ENCODE peak calls at places on chromosomes 5 and 9, in ten cellular contexts. H, K, O, X, S, V, L, B, C and I are unnamed samples.

GRCh38 chr9:109254317-109254716 is 66.5 kb downstream of the EPB41L4B start:
- DNase-seq in H (no peak), K (no peak), O (no peak), X (peak), S (no peak), V (no peak), L (no peak), B (no peak), C (no peak), I (peak)

GRCh38 chr9:107487521-107488399 is 1.8 kb downstream of the KLF4 start:
- DNase-seq in H (no peak), K (peak), O (peak), X (peak), S (no peak), V (no peak), L (no peak), B (no peak), C (no peak), I (peak)

GRCh38 chr9:89661956-89662717 is 57.3 kb downstream of the GADD45G start:
- DNase-seq in H (no peak), K (peak), O (peak), X (peak), S (peak), V (no peak), L (no peak), B (peak), C (peak), I (peak)

GRCh38 chr9:110191616-110192015 is 16.3 kb downstream of the C9orf152 start:
- DNase-seq in H (no peak), K (no peak), O (no peak), X (no peak), S (no peak), V (no peak), L (no peak), B (no peak), C (no peak), I (no peak)

GRCh38 chr5:178106556-178107239 is 6.6 kb upstream of the N4BP3 start:
- DNase-seq in H (no peak), K (no peak), O (no peak), X (no peak), S (no peak), V (no peak), L (no peak), B (no peak), C (no peak), I (no peak)

GRCh38 chr5:53424691-53425597 is 55.5 kb upstream of the FST start:
- DNase-seq in H (no peak), K (no peak), O (no peak), X (peak), S (no peak), V (no peak), L (no peak), B (no peak), C (no peak), I (peak)

GRCh38 chr5:74647096-74647495 is 6.6 kb upstream of the ENC1 start:
- DNase-seq in H (no peak), K (no peak), O (no peak), X (no peak), S (no peak), V (no peak), L (no peak), B (peak), C (peak), I (no peak)

GRCh38 chr9:123453058-123453667 is 97.2 kb downstream of the CRB2 start:
- DNase-seq in H (no peak), K (no peak), O (no peak), X (no peak), S (no peak), V (no peak), L (no peak), B (no peak), C (no peak), I (no peak)

GRCh38 chr5:152592416-152592815 is 187.3 kb upstream of the NMUR2 start:
- DNase-seq in H (no peak), K (no peak), O (no peak), X (no peak), S (no peak), V (no peak), L (no peak), B (no peak), C (no peak), I (no peak)